ENCODE peak calls at places on chromosome 19, in six cellular contexts. One of them, this sample, is unnamed.

GRCh38 chr19:46678110-46678732 is 17.2 kb upstream of the DACT3 start:
- DNase-seq in fibroblast of lung: no peak
- DNase-seq in IMR-90: no peak
- DNase-seq in SW480: no peak
- DNase-seq in activated CD4-positive, alpha-beta T cell treated with anti-CD3 and anti-CD28 coated beads for 36 hours: peak
- DNase-seq in stimulated activated CD4-positive, alpha-beta T cell treated with anti-CD3 and anti-CD28 coated beads, Interleukin-1b, Interleukin-23, amount 100 ng/mL, for 48 hours: peak
- DNase-seq in this sample: no peak

GRCh38 chr19:50050406-50051223 is 24.8 kb downstream of the ZNF473 start:
- DNase-seq in fibroblast of lung: peak
- DNase-seq in IMR-90: peak
- DNase-seq in SW480: peak
- DNase-seq in activated CD4-positive, alpha-beta T cell treated with anti-CD3 and anti-CD28 coated beads for 36 hours: peak
- DNase-seq in stimulated activated CD4-positive, alpha-beta T cell treated with anti-CD3 and anti-CD28 coated beads, Interleukin-1b, Interleukin-23, amount 100 ng/mL, for 48 hours: peak
- DNase-seq in this sample: peak

GRCh38 chr19:18098891-18099622 is 1.5 kb downstream of the MAST3 start:
- DNase-seq in fibroblast of lung: no peak
- DNase-seq in IMR-90: no peak
- DNase-seq in SW480: peak
- DNase-seq in activated CD4-positive, alpha-beta T cell treated with anti-CD3 and anti-CD28 coated beads for 36 hours: peak
- DNase-seq in stimulated activated CD4-positive, alpha-beta T cell treated with anti-CD3 and anti-CD28 coated beads, Interleukin-1b, Interleukin-23, amount 100 ng/mL, for 48 hours: no peak
- DNase-seq in this sample: no peak

GRCh38 chr19:55097864-55098715 is 19.3 kb downstream of the PPP1R12C start:
- DNase-seq in fibroblast of lung: no peak
- DNase-seq in IMR-90: no peak
- DNase-seq in SW480: no peak
- DNase-seq in activated CD4-positive, alpha-beta T cell treated with anti-CD3 and anti-CD28 coated beads for 36 hours: no peak
- DNase-seq in stimulated activated CD4-positive, alpha-beta T cell treated with anti-CD3 and anti-CD28 coated beads, Interleukin-1b, Interleukin-23, amount 100 ng/mL, for 48 hours: no peak
- DNase-seq in this sample: no peak

GRCh38 chr19:57559008-57559403 is 657 bp downstream of the ZNF550 start:
- DNase-seq in fibroblast of lung: no peak
- DNase-seq in IMR-90: no peak
- DNase-seq in SW480: no peak
- DNase-seq in activated CD4-positive, alpha-beta T cell treated with anti-CD3 and anti-CD28 coated beads for 36 hours: peak
- DNase-seq in stimulated activated CD4-positive, alpha-beta T cell treated with anti-CD3 and anti-CD28 coated beads, Interleukin-1b, Interleukin-23, amount 100 ng/mL, for 48 hours: peak
- DNase-seq in this sample: peak

GRCh38 chr19:48041877-48042580 is 1.9 kb downstream of the CABP5 start:
- DNase-seq in fibroblast of lung: no peak
- DNase-seq in IMR-90: no peak
- DNase-seq in SW480: no peak
- DNase-seq in activated CD4-positive, alpha-beta T cell treated with anti-CD3 and anti-CD28 coated beads for 36 hours: no peak
- DNase-seq in stimulated activated CD4-positive, alpha-beta T cell treated with anti-CD3 and anti-CD28 coated beads, Interleukin-1b, Interleukin-23, amount 100 ng/mL, for 48 hours: no peak
- DNase-seq in this sample: no peak

GRCh38 chr19:29812080-29812880 is 489 bp downstream of the CCNE1 start:
- DNase-seq in fibroblast of lung: no peak
- DNase-seq in IMR-90: no peak
- DNase-seq in SW480: no peak
- DNase-seq in activated CD4-positive, alpha-beta T cell treated with anti-CD3 and anti-CD28 coated beads for 36 hours: peak
- DNase-seq in stimulated activated CD4-positive, alpha-beta T cell treated with anti-CD3 and anti-CD28 coated beads, Interleukin-1b, Interleukin-23, amount 100 ng/mL, for 48 hours: no peak
- DNase-seq in this sample: peak

GRCh38 chr19:16943942-16944625 is 55.3 kb downstream of the F2RL3 start:
- DNase-seq in fibroblast of lung: no peak
- DNase-seq in IMR-90: no peak
- DNase-seq in SW480: no peak
- DNase-seq in activated CD4-positive, alpha-beta T cell treated with anti-CD3 and anti-CD28 coated beads for 36 hours: no peak
- DNase-seq in stimulated activated CD4-positive, alpha-beta T cell treated with anti-CD3 and anti-CD28 coated beads, Interleukin-1b, Interleukin-23, amount 100 ng/mL, for 48 hours: no peak
- DNase-seq in this sample: no peak

GRCh38 chr19:18629166-18630088 is 7.4 kb upstream of the KLHL26 start:
- DNase-seq in fibroblast of lung: peak
- DNase-seq in IMR-90: no peak
- DNase-seq in SW480: no peak
- DNase-seq in activated CD4-positive, alpha-beta T cell treated with anti-CD3 and anti-CD28 coated beads for 36 hours: no peak
- DNase-seq in stimulated activated CD4-positive, alpha-beta T cell treated with anti-CD3 and anti-CD28 coated beads, Interleukin-1b, Interleukin-23, amount 100 ng/mL, for 48 hours: no peak
- DNase-seq in this sample: peak

GRCh38 chr19:35229601-35230000 is 1.1 kb upstream of the FAM187B start:
- DNase-seq in fibroblast of lung: no peak
- DNase-seq in IMR-90: no peak
- DNase-seq in SW480: no peak
- DNase-seq in activated CD4-positive, alpha-beta T cell treated with anti-CD3 and anti-CD28 coated beads for 36 hours: no peak
- DNase-seq in stimulated activated CD4-positive, alpha-beta T cell treated with anti-CD3 and anti-CD28 coated beads, Interleukin-1b, Interleukin-23, amount 100 ng/mL, for 48 hours: no peak
- DNase-seq in this sample: no peak

GRCh38 chr19:17266975-17267788 is at the start of gene BABAM1:
- DNase-seq in fibroblast of lung: peak
- DNase-seq in IMR-90: peak
- DNase-seq in SW480: peak
- DNase-seq in activated CD4-positive, alpha-beta T cell treated with anti-CD3 and anti-CD28 coated beads for 36 hours: peak
- DNase-seq in stimulated activated CD4-positive, alpha-beta T cell treated with anti-CD3 and anti-CD28 coated beads, Interleukin-1b, Interleukin-23, amount 100 ng/mL, for 48 hours: peak
- DNase-seq in this sample: peak